ENCODE peak calls at places on chromosome 5, in seven cellular contexts. A is HepG2, G is H1, E is SK-N-SH, T is HCT116, K is GM12878, F is K562. P is an unnamed sample.

GRCh38 chr5:45507174-45507573 is 189.0 kb downstream of the HCN1 start:
- DNase-seq in E (no peak), K (no peak), F (no peak), G (no peak), A (no peak), T (no peak), P (no peak)

GRCh38 chr5:158234323-158235158 is 375.6 kb upstream of the CLINT1 start:
- DNase-seq in G (no peak), K (no peak), T (no peak), A (no peak), F (no peak), E (no peak), P (no peak)

GRCh38 chr5:67287795-67288194 is 91.2 kb upstream of the CD180 start:
- DNase-seq in G (no peak), A (no peak), T (no peak), F (no peak), E (no peak), K (no peak), P (no peak)

GRCh38 chr5:160133071-160133917 is 14.0 kb upstream of the PWWP2A start:
- DNase-seq in K (no peak), F (no peak), T (no peak), E (no peak), A (no peak), G (peak; percentile 25), P (peak; percentile 38)

GRCh38 chr5:61675015-61675692 is 343.1 kb downstream of the ZSWIM6 start:
- DNase-seq in F (no peak), T (peak; percentile 12), A (peak; percentile 16), G (no peak), K (no peak), E (no peak), P (peak; percentile 18)

GRCh38 chr5:93273176-93273575 is 307.8 kb downstream of the NR2F1-AS1 start:
- DNase-seq in F (no peak), E (no peak), K (no peak), A (no peak), G (no peak), T (no peak), P (no peak)

GRCh38 chr5:58921106-58921505 is 338.2 kb downstream of the RAB3C start:
- DNase-seq in E (no peak), F (no peak), A (no peak), G (no peak), K (no peak), T (no peak), P (no peak)

GRCh38 chr5:120017523-120017922 is 388.2 kb downstream of the FAM170A start:
- DNase-seq in A (no peak), T (no peak), K (no peak), G (no peak), E (no peak), F (no peak), P (no peak)

GRCh38 chr5:167820266-167820988 is 471.0 kb upstream of the WWC1 start:
- DNase-seq in G (no peak), F (no peak), K (no peak), A (no peak), T (no peak), E (no peak), P (no peak)

GRCh38 chr5:109589983-109590382 is 99.7 kb upstream of the MAN2A1 start:
- DNase-seq in A (no peak), G (no peak), E (no peak), F (no peak), T (no peak), K (no peak), P (no peak)

GRCh38 chr5:59187772-59188347 is 605.0 kb downstream of the RAB3C start:
- DNase-seq in T (no peak), K (no peak), E (no peak), F (no peak), G (no peak), A (no peak), P (peak; percentile 32)

GRCh38 chr5:142697846-142698245 is 12.0 kb upstream of the FGF1 start:
- DNase-seq in A (no peak), K (no peak), F (no peak), E (no peak), G (no peak), T (no peak), P (no peak)

GRCh38 chr5:75202935-75203334 is 33.7 kb downstream of the ANKRD31 start:
- DNase-seq in E (no peak), K (no peak), T (peak; percentile 7), A (no peak), F (no peak), G (no peak), P (no peak)

GRCh38 chr5:98605010-98605425 is 168.4 kb upstream of the RGMB start:
- DNase-seq in K (no peak), F (no peak), E (no peak), G (no peak), T (no peak), A (no peak), P (no peak)

GRCh38 chr5:32057157-32058096 is 116.7 kb downstream of the GOLPH3 start:
- DNase-seq in A (no peak), G (no peak), T (peak; percentile 15), F (no peak), E (no peak), K (no peak), P (no peak)

GRCh38 chr5:171157775-171158174 is 151.3 kb upstream of the TLX3 start:
- DNase-seq in E (peak; percentile 77), A (no peak), K (no peak), T (no peak), F (no peak), G (no peak), P (no peak)

GRCh38 chr5:143456952-143457547 is 53.6 kb upstream of the NR3C1 start:
- DNase-seq in T (peak; percentile 0), A (no peak), E (no peak), G (no peak), F (no peak), K (no peak), P (no peak)

DNA sequence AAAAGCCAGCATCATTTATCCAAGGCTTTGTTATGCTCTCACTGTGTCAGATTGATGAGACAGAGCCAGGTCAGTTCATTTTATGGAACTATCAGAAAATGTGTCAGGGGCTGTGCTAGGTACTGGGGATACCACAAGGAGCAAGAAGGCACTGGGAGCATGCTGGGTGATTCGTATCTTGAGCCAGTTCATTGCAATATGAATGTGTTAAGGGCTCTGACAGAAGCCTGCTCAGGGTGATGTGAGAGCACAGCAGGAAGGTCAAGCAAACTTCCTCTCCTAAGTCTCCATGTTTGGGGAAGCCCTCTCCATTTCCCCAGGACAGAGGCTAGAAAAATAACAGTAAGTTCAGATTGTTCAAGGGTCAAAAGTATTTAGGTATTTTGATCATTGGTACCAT is 19.8 kb downstream of the C7 start:
- DNase-seq in G (no peak), E (no peak), A (no peak), K (no peak), T (no peak), F (no peak), P (no peak)
- H3K27me3 ChIP-seq in G (no peaks in the 10 kb centered on the region), E (no peaks in the 10 kb centered on the region), A (no peaks in the 10 kb centered on the region), K (no peaks in the 10 kb centered on the region), T (no peaks in the 10 kb centered on the region), F (no peaks in the 10 kb centered on the region), P (no peaks in the 10 kb centered on the region)

GRCh38 chr5:56006094-56006493 is 11.3 kb upstream of the IL6ST start:
- DNase-seq in A (no peak), F (no peak), E (no peak), G (no peak), T (no peak), K (no peak), P (no peak)

GRCh38 chr5:56004874-56005273 is 10.1 kb upstream of the IL6ST start:
- DNase-seq in K (no peak), G (no peak), A (no peak), T (no peak), F (no peak), E (no peak), P (no peak)

GRCh38 chr5:56003633-56004032 is 8.9 kb upstream of the IL6ST start:
- DNase-seq in E (no peak), K (no peak), T (no peak), G (no peak), A (no peak), F (no peak), P (no peak)

GRCh38 chr5:56002303-56002702 is 7.5 kb upstream of the IL6ST start:
- DNase-seq in K (no peak), F (no peak), G (no peak), A (no peak), E (no peak), T (no peak), P (no peak)

GRCh38 chr5:56003179-56003578 is 8.4 kb upstream of the IL6ST start:
- DNase-seq in T (peak; percentile 15), E (no peak), F (no peak), G (no peak), K (no peak), A (peak; percentile 90), P (no peak)
- TF ChIP-seq YY1 in T (no peak), E (no peak), F (no peak), G (no peak), K (no peak), A (peak; percentile 14), P (no peak)

GRCh38 chr5:117077142-117077541 is 502.5 kb upstream of the SEMA6A start:
- DNase-seq in G (no peak), F (no peak), E (no peak), A (peak; percentile 3), K (no peak), T (peak; percentile 8), P (no peak)
- H3K27me3 ChIP-seq in G (no peaks in the 10 kb centered on the region), F (no peaks in the 10 kb centered on the region), E (no peaks in the 10 kb centered on the region), A (no peaks in the 10 kb centered on the region), K (no peaks in the 10 kb centered on the region), T (no peaks in the 10 kb centered on the region), P (no peaks in the 10 kb centered on the region)

GRCh38 chr5:891117-891836 is 1.3 kb downstream of the BRD9 start:
- DNase-seq in F (peak; percentile 91), E (peak; percentile 92), A (peak; percentile 77), G (peak; percentile 58), K (no peak), T (peak; percentile 79), P (no peak)

GRCh38 chr5:893711-894110 is 1.0 kb downstream of the TRIP13 start:
- DNase-seq in E (no peak), F (no peak), K (no peak), T (no peak), A (no peak), G (no peak), P (no peak)

GRCh38 chr5:892390-893136 is at the start of the genes BRD9 and TRIP13:
- DNase-seq in K (peak; percentile 4), A (peak; percentile 66), T (peak; percentile 38), E (peak; percentile 98), G (no peak), F (peak; percentile 93), P (peak; percentile 57)

GRCh38 chr5:893137-893506 is 438 bp downstream of the TRIP13 start:
- DNase-seq in G (no peak), T (no peak), A (no peak), F (peak; percentile 20), E (peak; percentile 62), K (no peak), P (no peak)

GRCh38 chr5:891837-892389 is 688 bp downstream of the BRD9 start:
- DNase-seq in F (peak; percentile 35), T (no peak), E (no peak), A (no peak), G (no peak), K (no peak), P (no peak)
- TF ChIP-seq YY1 in F (no peak), T (no peak), E (no peak), A (no peak), G (no peak), K (no peak), P (no peak)

P was measured in NT2/D1.